ENCODE peak calls at places on chromosomes 13 and 19, in four cellular contexts. K, Z, S and I are unnamed samples. For H3K4me1, the result is how much of the 10 kb centered on the place peaks cover.

GRCh38 chr19:45279587-45280192 is 28.6 kb downstream of the MARK4 start:
- DNase-seq in K (no peak), Z (no peak), S (no peak), I (no peak)

GRCh38 chr19:991174-991931 is 7.2 kb downstream of the WDR18 start:
- DNase-seq in K (peak), Z (no peak), S (peak), I (no peak)

GRCh38 chr13:37747071-37747612 is 122.4 kb downstream of the TRPC4 start:
- DNase-seq in K (peak), Z (no peak), S (no peak), I (no peak)

GRCh38 chr19:51339687-51340656 is 2.0 kb downstream of the VSIG10L start:
- DNase-seq in K (peak), Z (peak), S (peak), I (peak)

GRCh38 chr19:18514800-18515682 is 6.8 kb downstream of the ELL start:
- DNase-seq in K (peak), Z (no peak), S (peak), I (peak)

GRCh38 chr13:23859904-23860303 is 29.3 kb downstream of the MIPEP start:
- DNase-seq in K (no peak), Z (no peak), S (no peak), I (no peak)

GRCh38 chr19:5805465-5806132 is 732 bp downstream of the NRTN start:
- DNase-seq in K (peak), Z (no peak), S (peak), I (peak)

GRCh38 chr19:12656899-12657571 is 9.5 kb downstream of the MAN2B1 start:
- DNase-seq in K (no peak), Z (no peak), S (no peak), I (no peak)

GRCh38 chr19:6828306-6828697 is 55.8 kb downstream of the VAV1 start:
- DNase-seq in K (no peak), Z (no peak), S (no peak), I (no peak)

GRCh38 chr19:4717191-4717965 is 6.3 kb downstream of the DPP9 start:
- DNase-seq in K (peak), Z (peak), S (no peak), I (no peak)

GRCh38 chr19:8481191-8481590 is 21.2 kb downstream of the PRAM1 start:
- DNase-seq in K (no peak), Z (no peak), S (no peak), I (no peak)

GRCh38 chr13:112955271-112955937 is 13.6 kb upstream of the MCF2L start:
- DNase-seq in K (no peak), Z (no peak), S (no peak), I (no peak)

GRCh38 chr19:8456064-8456463 is 11.3 kb downstream of the HNRNPM start:
- DNase-seq in K (no peak), Z (no peak), S (no peak), I (no peak)

GRCh38 chr13:21986602-21987001 is 315.7 kb downstream of the FGF9 start:
- DNase-seq in K (peak), Z (peak), S (no peak), I (peak)

GRCh38 chr13:21974741-21975140 is 303.9 kb downstream of the FGF9 start:
- DNase-seq in K (peak), Z (no peak), S (no peak), I (no peak)

GRCh38 chr19:18023596-18024212 is 15.7 kb downstream of the ARRDC2 start:
- DNase-seq in K (no peak), Z (peak), S (no peak), I (peak)

GRCh38 chr13:44323754-44324153 is 49.9 kb upstream of the SERP2 start:
- DNase-seq in K (no peak), Z (no peak), S (no peak), I (no peak)

GRCh38 chr19:18309525-18310064 is 13.3 kb downstream of the LSM4 start:
- DNase-seq in K (no peak), Z (no peak), S (no peak), I (no peak)

GRCh38 chr13:52851153-52851962 is 2.9 kb upstream of the PCDH8 start:
- DNase-seq in K (no peak), Z (no peak), S (peak), I (no peak)

GRCh38 chr13:41812851-41813250 is 148.1 kb downstream of the VWA8 start:
- DNase-seq in K (no peak), Z (no peak), S (no peak), I (no peak)

GRCh38 chr13:73657821-73658540 is 476.2 kb downstream of the KLF12 start:
- DNase-seq in K (no peak), Z (no peak), S (no peak), I (peak)

GRCh38 chr13:46632171-46632570 is 79.2 kb downstream of the LRCH1 start:
- DNase-seq in K (no peak), Z (no peak), S (no peak), I (no peak)

GRCh38 chr19:45794627-45795026 is 2.0 kb upstream of the DMWD start:
- DNase-seq in K (no peak), Z (no peak), S (no peak), I (no peak)

GRCh38 chr13:41008349-41008980 is 10.7 kb downstream of the ELF1 start:
- DNase-seq in K (peak), Z (no peak), S (no peak), I (no peak)

GRCh38 chr19:48393559-48394330 is at the start of gene GRIN2D:
- DNase-seq in K (peak), Z (no peak), S (peak), I (no peak)

GRCh38 chr19:10037809-10038208 is 24.5 kb downstream of the RDH8 start:
- DNase-seq in K (no peak), Z (no peak), S (no peak), I (no peak)

GRCh38 chr13:69912576-69913074 is 195.0 kb upstream of the ATXN8OS start:
- DNase-seq in K (no peak), Z (no peak), S (peak), I (no peak)

GRCh38 chr13:53242015-53242414 is 213.4 kb downstream of the OLFM4 start:
- DNase-seq in K (no peak), Z (no peak), S (no peak), I (no peak)

GRCh38 chr19:18418725-18419194 is 438 bp upstream of the SSBP4 start:
- DNase-seq in K (no peak), Z (no peak), S (no peak), I (peak)

GRCh38 chr13:100608906-100609305 is 20.3 kb upstream of the GGACT start:
- DNase-seq in K (no peak), Z (no peak), S (no peak), I (no peak)

GRCh38 chr19:16470911-16471811 is 609 bp downstream of the EPS15L1 start:
- DNase-seq in K (peak), Z (no peak), S (no peak), I (no peak)

GRCh38 chr19:38740932-38741331 is 3.3 kb downstream of the CAPN12 start:
- DNase-seq in K (no peak), Z (no peak), S (no peak), I (no peak)
- TF ChIP-seq CTCF in K (no peak), Z (no peak), S (no peak), I (no peak)

DNA sequence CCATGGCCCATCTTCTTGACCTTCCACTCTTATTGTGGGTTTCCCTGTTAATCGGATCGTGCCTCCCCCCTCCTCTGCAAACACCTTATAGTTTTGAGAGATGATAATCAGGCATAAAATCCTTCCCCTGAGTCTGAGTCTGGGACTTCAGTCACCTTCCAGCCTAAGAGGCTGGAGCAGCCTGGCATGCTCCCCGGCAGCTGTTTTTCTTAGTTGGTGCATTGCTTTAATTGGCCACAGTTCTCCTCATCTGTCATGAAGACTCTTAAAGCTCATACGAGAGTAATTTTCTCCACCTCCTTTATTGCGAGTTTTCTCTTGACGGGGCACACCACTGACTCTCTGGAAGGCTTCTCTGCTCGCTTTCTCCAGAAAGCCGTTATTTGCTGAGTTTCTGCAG is 310.4 kb downstream of the ATP8A2 start:
- DNase-seq in K (no peak), Z (no peak), S (no peak), I (no peak)
- H3K4me3 ChIP-seq in K (no peak), Z (no peak), S (no peak), I (no peak)

GRCh38 chr13:66359910-66360552 is 870.1 kb downstream of the PCDH9 start:
- DNase-seq in K (no peak), Z (no peak), S (no peak), I (no peak)
- H3K4me1 ChIP-seq in K (under half), Z (under half), S (under half), I (under half)

DNA sequence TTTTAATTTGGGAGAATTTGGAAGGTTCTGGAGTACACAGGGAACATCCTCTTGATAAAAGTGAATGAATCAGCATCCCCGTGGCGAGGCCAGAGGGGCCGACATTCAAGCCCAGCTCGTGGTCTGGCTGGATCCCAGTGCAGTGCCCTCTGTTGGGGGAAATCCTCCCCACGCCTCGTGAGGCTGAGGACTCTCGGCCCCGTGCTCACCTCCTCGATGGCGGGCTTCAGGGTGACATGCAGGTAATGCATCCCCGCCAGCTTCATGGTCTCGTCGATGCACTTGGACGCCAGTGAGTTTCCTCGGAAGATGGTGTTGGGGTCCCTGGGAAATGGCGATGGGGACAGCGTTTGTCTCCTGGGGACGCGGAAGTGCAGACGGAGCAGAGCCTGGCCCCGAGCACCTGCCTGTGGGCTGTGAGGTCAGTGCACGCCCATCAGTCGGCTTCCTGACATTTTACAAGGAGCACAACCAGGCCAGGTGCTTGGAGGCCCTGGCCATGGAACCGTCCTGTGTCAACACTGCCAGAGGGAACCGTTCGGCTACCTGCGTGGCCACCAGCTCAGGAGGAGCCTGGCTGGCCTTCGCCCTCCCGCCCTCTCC is 43.3 kb upstream of the C13orf46 start:
- DNase-seq in K (peak), Z (no peak), S (no peak), I (no peak)
- TF ChIP-seq CTCF in K (peak), Z (no peak), S (peak), I (no peak)

GRCh38 chr13:87671824-87672603 is 843 bp downstream of the SLITRK5 start:
- DNase-seq in K (no peak), Z (no peak), S (no peak), I (no peak)

GRCh38 chr13:87677043-87677333 is 5.8 kb downstream of the SLITRK5 start:
- DNase-seq in K (no peak), Z (no peak), S (no peak), I (no peak)

GRCh38 chr13:87676254-87677042 is 5.3 kb downstream of the SLITRK5 start:
- DNase-seq in K (no peak), Z (no peak), S (no peak), I (no peak)

GRCh38 chr13:87675851-87676250 is 4.7 kb downstream of the SLITRK5 start:
- DNase-seq in K (no peak), Z (no peak), S (no peak), I (no peak)

DNA sequence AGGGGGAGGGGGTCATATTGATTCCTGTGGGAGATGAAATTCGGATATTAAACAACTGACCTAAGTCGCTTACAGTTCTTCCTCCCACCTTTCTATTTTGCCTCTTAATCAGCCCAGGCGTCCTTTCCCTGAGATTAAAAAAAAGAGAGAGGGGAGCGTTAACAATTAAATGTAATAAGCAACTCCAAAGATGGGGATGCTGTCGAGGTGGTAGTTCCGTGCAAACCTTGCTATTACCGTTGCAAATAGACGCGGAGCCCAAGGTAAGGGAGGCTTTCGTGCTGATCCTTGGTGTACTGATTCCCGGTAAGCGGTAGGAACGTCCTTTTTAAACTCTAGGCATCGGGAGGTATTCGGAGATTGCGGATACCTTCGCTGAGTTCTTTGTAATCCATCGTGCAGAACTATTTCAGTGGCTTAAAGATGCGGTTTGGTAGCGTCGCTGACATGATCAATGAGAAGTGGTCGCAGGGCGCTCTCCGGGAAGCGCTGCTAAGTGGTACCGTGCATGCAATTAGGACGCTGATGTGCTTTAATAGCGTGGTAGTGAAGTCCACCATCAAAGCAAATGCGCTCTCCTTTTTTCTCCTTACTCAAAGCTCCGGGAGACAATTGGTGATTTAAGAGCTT is 3.1 kb downstream of the SLITRK5 start:
- DNase-seq in K (no peak), Z (no peak), S (peak), I (no peak)
- H3K4me3 ChIP-seq in K (no peak), Z (peak), S (peak), I (no peak)